ENCODE peak calls at places on chromosomes 11 and 22, in five cellular contexts. P is K562, F is sigmoid colon, E is transverse colon, K is GM12892. V is an unnamed sample.

GRCh38 chr11:69877235-69877634 is 58.0 kb upstream of the FGF3 start:
- DNase-seq in E (peak), F (peak), P (no peak), K (no peak), V (peak)

GRCh38 chr22:44057411-44057987 is 33.4 kb downstream of the PARVB start:
- DNase-seq in P (no peak), F (peak), E (peak), K (no peak), V (no peak)

GRCh38 chr11:8906629-8907028 is 4.4 kb upstream of the AKIP1 start:
- DNase-seq in P (no peak), F (no peak), K (no peak), E (no peak), V (no peak)

GRCh38 chr11:126465573-126466287 is 110.2 kb downstream of the ST3GAL4 start:
- DNase-seq in K (no peak), E (peak), P (no peak), F (no peak), V (peak)

GRCh38 chr11:120209750-120210650 is 832 bp upstream of the OAF start:
- DNase-seq in E (no peak), F (no peak), P (no peak), K (no peak), V (no peak)

GRCh38 chr22:22697377-22698120 is 53.1 kb downstream of the GGTLC2 start:
- DNase-seq in P (no peak), K (no peak), F (peak), E (no peak), V (no peak)

GRCh38 chr11:10032991-10033390 is 261.0 kb downstream of the SBF2 start:
- DNase-seq in P (no peak), K (no peak), E (no peak), F (no peak), V (no peak)

GRCh38 chr22:20008221-20008995 is 8.2 kb downstream of the ARVCF start:
- DNase-seq in F (no peak), P (peak), E (no peak), K (no peak), V (peak)

GRCh38 chr22:25023879-25024278 is 71.4 kb downstream of the KIAA1671 start:
- DNase-seq in F (no peak), P (no peak), K (no peak), E (no peak), V (no peak)

GRCh38 chr11:121426476-121427454 is 25.3 kb upstream of the SORL1 start:
- DNase-seq in K (no peak), F (peak), P (peak), E (peak), V (peak)

GRCh38 chr22:44399196-44399837 is 86.6 kb upstream of the SHISAL1 start:
- DNase-seq in E (peak), P (no peak), K (peak), F (no peak), V (peak)

GRCh38 chr11:120398184-120398583 is 62.0 kb downstream of the ARHGEF12 start:
- DNase-seq in F (no peak), E (no peak), P (no peak), K (no peak), V (no peak)

GRCh38 chr11:47983464-47984397 is 3.4 kb downstream of the PTPRJ start:
- DNase-seq in F (no peak), E (no peak), K (no peak), P (no peak), V (no peak)

GRCh38 chr11:31882951-31883392 is 71.8 kb upstream of the PAX6 start:
- DNase-seq in P (no peak), K (no peak), F (no peak), E (no peak), V (no peak)

GRCh38 chr22:48700566-48701295 is 1126.9 kb downstream of the BRD1 start:
- DNase-seq in F (no peak), K (no peak), E (no peak), P (no peak), V (no peak)

GRCh38 chr11:57054782-57055181 is 66.1 kb downstream of the OR5AK2 start:
- DNase-seq in P (no peak), K (no peak), F (no peak), E (no peak), V (no peak)

GRCh38 chr11:134609361-134610115 is 197.5 kb upstream of the B3GAT1 start:
- DNase-seq in P (no peak), E (no peak), F (no peak), K (no peak), V (no peak)

GRCh38 chr11:112227002-112227401 is 774 bp downstream of the PTS start:
- DNase-seq in E (no peak), F (no peak), K (no peak), P (peak), V (no peak)

GRCh38 chr11:75028321-75029097 is 39.8 kb downstream of the NEU3 start:
- DNase-seq in K (no peak), P (peak), F (no peak), E (no peak), V (no peak)

GRCh38 chr11:9386086-9386485 is 1.6 kb downstream of the IPO7 start:
- DNase-seq in E (no peak), F (no peak), P (no peak), K (no peak), V (no peak)

GRCh38 chr11:85316967-85317366 is 310.2 kb downstream of the DLG2 start:
- DNase-seq in P (no peak), F (no peak), K (no peak), E (no peak), V (no peak)

GRCh38 chr22:28402539-28402938 is 277.1 kb downstream of the TTC28 start:
- DNase-seq in F (no peak), E (no peak), P (no peak), K (no peak), V (no peak)

GRCh38 chr11:73446766-73447165 is 70.6 kb downstream of the RELT start:
- DNase-seq in E (no peak), P (no peak), F (no peak), K (no peak), V (no peak)

GRCh38 chr11:69365567-69365966 is 71.6 kb downstream of the MYEOV start:
- DNase-seq in P (no peak), K (no peak), E (no peak), F (no peak), V (no peak)

GRCh38 chr11:75260396-75260795 is 19.8 kb downstream of the TPBGL start:
- DNase-seq in F (peak), P (no peak), K (no peak), E (peak), V (peak)

GRCh38 chr11:75450826-75451783 is 18.1 kb upstream of the KLHL35 start:
- DNase-seq in F (no peak), K (peak), E (no peak), P (peak), V (no peak)

GRCh38 chr11:26017903-26018750 is 313.8 kb upstream of the ANO3 start:
- DNase-seq in F (no peak), K (no peak), E (no peak), P (no peak), V (no peak)

GRCh38 chr11:115222863-115223530 is 281.2 kb downstream of the CADM1 start:
- DNase-seq in F (no peak), K (no peak), P (no peak), E (no peak), V (no peak)

GRCh38 chr11:9717719-9718118 is 53.8 kb downstream of the SWAP70 start:
- DNase-seq in P (no peak), F (no peak), K (no peak), E (no peak), V (no peak)

GRCh38 chr22:27074016-27074415 is 416.6 kb downstream of the MIAT start:
- DNase-seq in F (no peak), K (no peak), E (no peak), P (no peak), V (no peak)

GRCh38 chr11:119222308-119222707 is 16.2 kb downstream of the CBL start:
- DNase-seq in E (no peak), P (no peak), K (no peak), F (no peak), V (no peak)

GRCh38 chr11:85626496-85626895 is 648 bp downstream of the DLG2 start:
- DNase-seq in K (no peak), F (peak), E (no peak), P (no peak), V (no peak)

GRCh38 chr11:57476223-57476882 is 16.0 kb downstream of the RTN4RL2 start:
- DNase-seq in F (no peak), E (peak), K (no peak), P (no peak), V (peak)

GRCh38 chr11:44033411-44033850 is 14.3 kb upstream of the ACCSL start:
- DNase-seq in P (no peak), K (no peak), E (no peak), F (no peak), V (no peak)

GRCh38 chr11:77658213-77659013 is 20.8 kb upstream of the CLNS1A start:
- DNase-seq in E (no peak), P (peak), K (no peak), F (no peak), V (no peak)

GRCh38 chr11:134037093-134037908 is 31.6 kb upstream of the JAM3 start:
- DNase-seq in F (peak), P (peak), K (no peak), E (peak), V (peak)

GRCh38 chr11:72454791-72455190 is 20.5 kb upstream of the CLPB start:
- DNase-seq in P (no peak), F (no peak), K (no peak), E (no peak), V (no peak)

GRCh38 chr22:49983148-49984042 is 22.8 kb downstream of the PIM3 start:
- DNase-seq in E (no peak), K (no peak), P (no peak), F (no peak), V (peak)

DNA sequence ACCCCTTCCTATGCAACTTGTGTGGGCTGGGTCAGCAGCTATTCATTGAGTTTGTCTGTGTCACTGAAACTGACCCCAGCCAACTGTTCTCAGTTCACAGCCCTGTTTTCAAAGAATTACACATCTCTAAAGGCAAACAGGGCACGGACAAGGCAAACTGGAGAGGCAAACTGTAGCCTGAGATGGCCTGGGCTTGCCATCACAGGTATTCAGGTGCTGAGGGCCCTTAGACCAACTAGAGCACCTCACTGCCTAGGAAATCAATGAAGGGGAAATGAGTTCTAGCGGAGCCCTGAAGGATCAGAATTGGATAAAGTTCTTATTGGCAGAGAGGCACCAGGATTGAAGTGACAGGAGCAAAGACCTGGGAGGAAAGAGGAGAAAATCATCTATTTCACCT is 24.0 kb downstream of the PIK3IP1 start:
- DNase-seq in K (no peak), P (no peak), E (no peak), F (no peak), V (no peak)
- TF ChIP-seq POLR2AphosphoS5 in K (no peak), P (no peak), E (no peak), F (no peak), V (no peak)

DNA sequence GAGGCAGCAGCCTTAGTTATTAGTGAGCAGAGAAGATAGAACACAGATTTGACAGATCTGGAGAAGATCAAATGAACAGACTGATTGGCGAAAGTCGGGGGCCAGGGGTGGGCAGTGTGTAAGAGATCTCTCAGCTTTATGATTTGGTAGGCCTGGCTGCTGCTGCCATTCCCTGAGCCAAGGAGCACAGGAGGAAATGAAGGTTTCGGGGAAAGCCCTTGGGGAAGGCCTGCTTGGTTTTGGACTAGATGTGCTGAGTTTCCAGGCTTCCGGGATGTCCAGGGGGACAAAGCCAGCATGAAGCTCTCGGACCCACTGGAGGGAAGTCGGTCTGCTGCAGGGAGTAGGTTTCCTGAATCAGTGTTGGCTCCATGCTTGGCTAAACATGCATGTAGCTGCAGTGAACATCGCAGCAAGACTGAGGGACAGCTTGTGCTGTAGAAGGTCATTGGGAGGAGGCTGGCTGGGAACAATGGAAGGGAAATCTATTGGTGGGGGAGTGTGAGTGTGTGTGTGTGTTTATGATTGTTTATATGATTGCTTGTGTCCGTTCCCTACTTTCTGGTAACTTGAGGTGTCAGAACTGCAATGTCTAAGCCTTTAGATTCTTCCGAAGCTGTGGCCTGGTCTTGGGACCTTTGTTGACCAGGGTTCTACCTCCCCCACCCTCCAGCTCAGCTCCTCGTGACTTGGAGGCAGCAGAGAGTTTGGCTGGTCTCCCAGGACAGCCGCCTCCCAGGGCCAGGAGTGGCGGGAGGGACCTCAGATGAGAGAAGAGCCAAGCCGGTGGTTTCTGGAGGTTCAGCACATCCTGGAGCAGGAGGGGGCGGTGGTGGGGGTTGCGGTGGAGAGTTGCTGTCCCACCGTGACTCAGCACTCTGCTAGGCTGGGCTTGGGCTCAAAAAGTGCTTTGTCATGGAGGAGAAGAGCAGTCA is 4.0 kb upstream of the FTH1 start:
- DNase-seq in K (no peak), F (peak), E (peak), P (peak), V (peak)
- TF ChIP-seq POLR2A in K (no peak), F (peak), E (peak), P (peak), V (no peak)

GRCh38 chr11:65540290-65541092 is 15.6 kb downstream of the SCYL1 start:
- DNase-seq in P (peak), K (peak), E (peak), F (peak), V (peak)
- TF ChIP-seq POLR2AphosphoS5 in P (no peak), K (no peak), E (peak), F (peak), V (peak)

GRCh38 chr22:38272373-38273134 is at the start of gene TMEM184B:
- DNase-seq in K (peak), E (peak), P (peak), F (peak), V (peak)
- TF ChIP-seq POLR2A in K (peak), E (peak), P (no peak), F (no peak), V (no peak)

DNA sequence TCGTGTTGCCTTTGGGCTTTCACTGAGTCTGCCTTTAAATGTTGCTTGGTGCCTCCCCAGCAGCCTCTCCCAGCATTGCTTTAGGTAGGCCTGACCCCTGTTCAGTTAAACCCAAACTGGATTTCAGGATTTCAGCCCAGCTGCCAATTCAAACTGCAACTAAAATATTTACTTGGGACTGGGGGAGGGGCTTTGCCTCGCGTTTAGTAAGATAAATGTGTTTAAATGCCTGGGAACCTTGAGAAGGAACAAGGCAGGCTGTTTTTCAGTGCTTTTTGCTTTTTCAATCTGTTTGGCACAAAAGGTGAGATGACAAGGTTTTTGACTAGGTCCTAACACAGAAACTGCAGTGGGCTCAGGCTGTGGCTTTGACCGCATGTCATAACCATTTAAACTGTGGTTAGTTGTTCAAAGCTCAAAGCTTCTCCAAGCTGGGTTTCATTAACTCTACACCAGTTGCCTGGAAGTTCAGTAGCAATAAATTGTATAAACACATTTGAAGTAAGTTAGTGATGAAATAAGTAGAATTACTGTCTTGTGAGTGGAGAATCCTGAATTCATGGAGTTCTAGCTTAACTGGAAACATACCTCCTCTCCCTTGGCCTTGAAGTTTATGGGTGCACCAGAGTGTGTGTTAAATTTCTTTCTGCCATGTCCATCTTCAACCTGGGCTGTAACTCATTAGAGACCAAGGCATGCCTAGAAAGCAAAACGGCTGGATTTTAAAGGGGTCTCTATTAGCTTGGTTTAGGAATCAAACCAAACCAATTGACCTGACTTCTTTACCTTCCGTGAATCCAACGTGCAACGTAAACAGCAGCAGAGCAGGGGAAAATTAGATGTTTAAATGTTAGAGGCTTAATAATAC is 3.6 kb downstream of the PKNOX2 start:
- DNase-seq in F (no peak), E (no peak), P (no peak), K (no peak), V (no peak)
- TF ChIP-seq POLR2AphosphoS5 in F (no peak), E (no peak), P (no peak), K (no peak), V (no peak)

V was measured in spleen.